ENCODE peak calls at places on chromosomes 11 and 22, in ten cellular contexts. K is GM23248; X is Calu3; F is cardiac fibroblast; C is H4; Q is T-cell; P is CD8-positive, alpha-beta T cell; S is LoVo; U is T follicular helper cell; J is T-helper 9 cell. T is an unnamed sample.

GRCh38 chr22:46422896-46423295 is 87.4 kb downstream of the TRMU start:
- DNase-seq in K (no peak), X (no peak), F (no peak), C (no peak), Q (no peak), P (no peak), S (no peak), U (no peak), J (no peak), T (no peak)

GRCh38 chr11:2474059-2474901 is 29.5 kb downstream of the KCNQ1 start:
- DNase-seq in K (no peak), X (no peak), F (no peak), C (peak; percentile 5), Q (no peak), P (no peak), S (no peak), U (no peak), J (no peak), T (no peak)

GRCh38 chr11:65204646-65205601 is 23.2 kb downstream of the CAPN1 start:
- DNase-seq in K (peak; percentile 40), X (peak; percentile 58), F (peak; percentile 37), C (no peak), Q (peak; percentile 46), P (peak; percentile 34), S (no peak), U (peak; percentile 29), J (peak; percentile 41), T (peak; percentile 39)

GRCh38 chr11:77073328-77074001 is 6.7 kb downstream of the CAPN5 start:
- DNase-seq in K (peak; percentile 99), X (peak; percentile 73), F (peak; percentile 97), C (peak; percentile 91), Q (no peak), P (no peak), S (no peak), U (no peak), J (no peak), T (no peak)

GRCh38 chr11:9992306-9992705 is 301.7 kb downstream of the SBF2 start:
- DNase-seq in K (peak; percentile 30), X (no peak), F (peak; percentile 14), C (no peak), Q (no peak), P (no peak), S (no peak), U (no peak), J (no peak), T (no peak)

GRCh38 chr22:18056161-18056666 is 21.6 kb upstream of the PEX26 start:
- DNase-seq in K (peak; percentile 91), X (peak; percentile 40), F (peak; percentile 63), C (peak; percentile 67), Q (no peak), P (no peak), S (no peak), U (no peak), J (no peak), T (no peak)

GRCh38 chr11:66727883-66728759 is 895 bp downstream of the SPTBN2 start:
- DNase-seq in K (peak; percentile 26), X (no peak), F (no peak), C (no peak), Q (no peak), P (no peak), S (peak; percentile 28), U (no peak), J (no peak), T (no peak)

GRCh38 chr11:45450189-45450588 is 164.0 kb upstream of the SYT13 start:
- DNase-seq in K (peak; percentile 52), X (no peak), F (peak; percentile 65), C (no peak), Q (no peak), P (no peak), S (no peak), U (no peak), J (no peak), T (no peak)

GRCh38 chr11:2539761-2540520 is 95.1 kb downstream of the KCNQ1 start:
- DNase-seq in K (no peak), X (no peak), F (no peak), C (no peak), Q (no peak), P (no peak), S (no peak), U (no peak), J (no peak), T (no peak)

GRCh38 chr22:42217752-42218280 is 52.6 kb downstream of the TCF20 start:
- DNase-seq in K (peak; percentile 5), X (no peak), F (no peak), C (no peak), Q (no peak), P (no peak), S (no peak), U (no peak), J (no peak), T (no peak)

GRCh38 chr22:41603873-41604332 is 14.3 kb upstream of the PMM1 start:
- DNase-seq in K (no peak), X (no peak), F (no peak), C (peak; percentile 39), Q (peak; percentile 45), P (peak; percentile 76), S (no peak), U (peak; percentile 11), J (peak; percentile 48), T (no peak)

GRCh38 chr11:118074785-118075184 is 2.1 kb upstream of the TMPRSS4 start:
- DNase-seq in K (no peak), X (peak; percentile 42), F (no peak), C (no peak), Q (no peak), P (no peak), S (peak; percentile 59), U (no peak), J (no peak), T (no peak)

GRCh38 chr22:36175892-36176291 is 15.3 kb upstream of the APOL3 start:
- DNase-seq in K (no peak), X (no peak), F (no peak), C (no peak), Q (no peak), P (no peak), S (no peak), U (no peak), J (no peak), T (no peak)

GRCh38 chr22:50505776-50506610 is 1.5 kb downstream of the LMF2 start:
- DNase-seq in K (no peak), X (no peak), F (no peak), C (no peak), Q (no peak), P (no peak), S (no peak), U (no peak), J (no peak), T (no peak)

GRCh38 chr11:132245558-132246385 is 875.4 kb downstream of the NTM start:
- DNase-seq in K (no peak), X (no peak), F (no peak), C (no peak), Q (no peak), P (no peak), S (no peak), U (no peak), J (no peak), T (no peak)

GRCh38 chr22:19807914-19808872 is 46.5 kb downstream of the GNB1L start:
- DNase-seq in K (no peak), X (no peak), F (no peak), C (no peak), Q (no peak), P (no peak), S (no peak), U (no peak), J (no peak), T (no peak)

GRCh38 chr11:78000193-78000592 is 5.7 kb upstream of the INTS4 start:
- DNase-seq in K (peak; percentile 76), X (peak; percentile 56), F (peak; percentile 85), C (peak; percentile 67), Q (peak; percentile 37), P (peak; percentile 44), S (peak; percentile 75), U (no peak), J (no peak), T (no peak)

GRCh38 chr11:128497057-128497957 is 90.1 kb downstream of the ETS1 start:
- DNase-seq in K (peak; percentile 97), X (peak; percentile 59), F (peak; percentile 98), C (peak; percentile 97), Q (no peak), P (no peak), S (no peak), U (no peak), J (no peak), T (no peak)

GRCh38 chr11:44622190-44622650 is 56.8 kb downstream of the CD82 start:
- DNase-seq in K (no peak), X (no peak), F (no peak), C (peak; percentile 5), Q (no peak), P (no peak), S (no peak), U (no peak), J (no peak), T (peak; percentile 19)

GRCh38 chr22:27913162-27913741 is 5.8 kb downstream of the PITPNB start:
- DNase-seq in K (no peak), X (no peak), F (no peak), C (no peak), Q (no peak), P (no peak), S (no peak), U (no peak), J (no peak), T (no peak)

GRCh38 chr11:65868076-65868667 is 4.4 kb downstream of the EFEMP2 start:
- DNase-seq in K (no peak), X (no peak), F (no peak), C (no peak), Q (peak; percentile 36), P (peak; percentile 43), S (no peak), U (no peak), J (no peak), T (no peak)

GRCh38 chr22:32644252-32645100 is 157.0 kb upstream of the TIMP3 start:
- DNase-seq in K (peak; percentile 12), X (peak; percentile 13), F (peak; percentile 22), C (peak; percentile 87), Q (peak; percentile 21), P (no peak), S (no peak), U (no peak), J (no peak), T (no peak)

GRCh38 chr22:29478326-29479276 is 1.4 kb upstream of the NEFH start:
- DNase-seq in K (peak; percentile 51), X (peak; percentile 30), F (peak; percentile 13), C (no peak), Q (peak; percentile 37), P (no peak), S (no peak), U (no peak), J (no peak), T (no peak)

GRCh38 chr11:134632347-134633119 is 220.5 kb upstream of the B3GAT1 start:
- DNase-seq in K (no peak), X (no peak), F (no peak), C (no peak), Q (no peak), P (no peak), S (no peak), U (no peak), J (no peak), T (no peak)